ENCODE peak calls at places on chromosomes 12 and 14, in six cellular contexts. A, W, D, J, E and S are unnamed samples.

GRCh38 chr12:118840399-118840798 is 140.9 kb upstream of the SRRM4 start:
- DNase-seq in A (peak), W (no peak), D (no peak), J (no peak), E (peak), S (no peak)

GRCh38 chr14:69355955-69356321 is 42.2 kb downstream of the ERH start:
- DNase-seq in A (no peak), W (no peak), D (no peak), J (peak), E (no peak), S (peak)

GRCh38 chr14:98826618-98827017 is 445.4 kb downstream of the BCL11B start:
- DNase-seq in A (no peak), W (peak), D (no peak), J (no peak), E (no peak), S (peak)

GRCh38 chr14:97315790-97316189 is 518.6 kb downstream of the VRK1 start:
- DNase-seq in A (no peak), W (no peak), D (no peak), J (no peak), E (no peak), S (no peak)

GRCh38 chr14:25431211-25432076 is 381.5 kb upstream of the STXBP6 start:
- DNase-seq in A (peak), W (no peak), D (no peak), J (no peak), E (peak), S (no peak)

GRCh38 chr14:51547260-51547659 is 104.5 kb upstream of the FRMD6 start:
- DNase-seq in A (no peak), W (no peak), D (no peak), J (peak), E (no peak), S (peak)

GRCh38 chr12:66633676-66634075 is 45.2 kb downstream of the GRIP1 start:
- DNase-seq in A (no peak), W (no peak), D (no peak), J (no peak), E (no peak), S (peak)

GRCh38 chr12:52070243-52070925 is 606 bp downstream of the ATG101 start:
- DNase-seq in A (no peak), W (no peak), D (no peak), J (peak), E (peak), S (no peak)

GRCh38 chr12:111409403-111410228 is 3.9 kb downstream of the SH2B3 start:
- DNase-seq in A (no peak), W (no peak), D (peak), J (peak), E (peak), S (no peak)

GRCh38 chr12:93742086-93742934 is 65.1 kb downstream of the CRADD start:
- DNase-seq in A (peak), W (peak), D (peak), J (peak), E (peak), S (peak)

GRCh38 chr12:75724913-75725312 is 213.5 kb upstream of the KRR1 start:
- DNase-seq in A (no peak), W (peak), D (no peak), J (peak), E (peak), S (peak)

GRCh38 chr14:75147423-75148071 is 20.7 kb upstream of the NEK9 start:
- DNase-seq in A (peak), W (no peak), D (peak), J (peak), E (no peak), S (no peak)